ENCODE peak calls at places on chromosomes 5 and 9, in five cellular contexts. One of them, this sample, is unnamed.

GRCh38 chr5:71937906-71938698 is 169.2 kb upstream of the MAP1B start:
- DNase-seq in SK-N-SH: no peak
- DNase-seq in K562: no peak
- DNase-seq in GM12878: no peak
- DNase-seq in GM12891: no peak
- DNase-seq in this sample: no peak

GRCh38 chr9:89817186-89817960 is 212.6 kb downstream of the GADD45G start:
- DNase-seq in K562: no peak
- DNase-seq in SK-N-SH: no peak
- DNase-seq in GM12891: no peak
- DNase-seq in GM12878: no peak
- DNase-seq in this sample: no peak

GRCh38 chr9:91546574-91546973 is 122.9 kb upstream of the NFIL3 start:
- DNase-seq in GM12878: no peak
- DNase-seq in K562: no peak
- DNase-seq in SK-N-SH: no peak
- DNase-seq in GM12891: no peak
- DNase-seq in this sample: no peak

GRCh38 chr9:715743-716400 is 125.6 kb upstream of the DMRT1 start:
- DNase-seq in SK-N-SH: no peak
- DNase-seq in K562: no peak
- DNase-seq in GM12891: no peak
- DNase-seq in GM12878: no peak
- DNase-seq in this sample: no peak

GRCh38 chr9:77764894-77765780 is 117.0 kb upstream of the GNA14 start:
- DNase-seq in K562: no peak
- DNase-seq in GM12891: no peak
- DNase-seq in SK-N-SH: peak
- DNase-seq in GM12878: no peak
- DNase-seq in this sample: no peak

GRCh38 chr5:5273398-5273797 is 133.3 kb downstream of the ADAMTS16 start:
- DNase-seq in GM12878: no peak
- DNase-seq in SK-N-SH: no peak
- DNase-seq in GM12891: no peak
- DNase-seq in K562: no peak
- DNase-seq in this sample: no peak

GRCh38 chr5:57032151-57032551 is 80.2 kb upstream of the MIER3 start:
- DNase-seq in K562: no peak
- DNase-seq in GM12878: no peak
- DNase-seq in SK-N-SH: no peak
- DNase-seq in GM12891: no peak
- DNase-seq in this sample: no peak

GRCh38 chr5:142255831-142256230 is 69.0 kb downstream of the SPRY4 start:
- DNase-seq in K562: no peak
- DNase-seq in GM12891: no peak
- DNase-seq in SK-N-SH: no peak
- DNase-seq in GM12878: no peak
- DNase-seq in this sample: no peak

GRCh38 chr5:169607882-169608281 is 24.3 kb downstream of the SPDL1 start:
- DNase-seq in GM12878: no peak
- DNase-seq in K562: no peak
- DNase-seq in GM12891: no peak
- DNase-seq in SK-N-SH: no peak
- DNase-seq in this sample: no peak

GRCh38 chr5:169777112-169777511 is 140.0 kb downstream of the DOCK2 start:
- DNase-seq in GM12878: no peak
- DNase-seq in K562: no peak
- DNase-seq in GM12891: no peak
- DNase-seq in SK-N-SH: no peak
- DNase-seq in this sample: no peak

GRCh38 chr9:133269537-133270357 is 5.3 kb downstream of the ABO start:
- DNase-seq in GM12891: no peak
- DNase-seq in GM12878: no peak
- DNase-seq in K562: no peak
- DNase-seq in SK-N-SH: no peak
- DNase-seq in this sample: no peak

GRCh38 chr9:130670644-130671043 is 6.2 kb downstream of the PRDM12 start:
- DNase-seq in GM12891: no peak
- DNase-seq in GM12878: no peak
- DNase-seq in SK-N-SH: no peak
- DNase-seq in K562: no peak
- DNase-seq in this sample: no peak

GRCh38 chr9:77806697-77807096 is 158.6 kb upstream of the GNA14 start:
- DNase-seq in SK-N-SH: no peak
- DNase-seq in GM12878: no peak
- DNase-seq in GM12891: no peak
- DNase-seq in K562: no peak
- DNase-seq in this sample: no peak

GRCh38 chr5:151171521-151171920 is 13.9 kb upstream of the ANXA6 start:
- DNase-seq in GM12891: no peak
- DNase-seq in GM12878: no peak
- DNase-seq in K562: no peak
- DNase-seq in SK-N-SH: no peak
- DNase-seq in this sample: no peak

GRCh38 chr9:98191210-98191609 is 1.2 kb downstream of the CORO2A start:
- DNase-seq in SK-N-SH: no peak
- DNase-seq in K562: no peak
- DNase-seq in GM12891: no peak
- DNase-seq in GM12878: no peak
- DNase-seq in this sample: no peak

GRCh38 chr5:58507715-58508114 is 16.5 kb downstream of the GAPT start:
- DNase-seq in GM12891: no peak
- DNase-seq in GM12878: no peak
- DNase-seq in K562: no peak
- DNase-seq in SK-N-SH: no peak
- DNase-seq in this sample: no peak

GRCh38 chr9:18672706-18673105 is 198.8 kb downstream of the ADAMTSL1 start:
- DNase-seq in SK-N-SH: no peak
- DNase-seq in K562: no peak
- DNase-seq in GM12891: no peak
- DNase-seq in GM12878: no peak
- DNase-seq in this sample: no peak

GRCh38 chr9:74773886-74774479 is 113.7 kb downstream of the TRPM6 start:
- DNase-seq in K562: peak
- DNase-seq in GM12891: no peak
- DNase-seq in SK-N-SH: peak
- DNase-seq in GM12878: peak
- DNase-seq in this sample: peak

GRCh38 chr9:101737705-101738565 is 512 bp downstream of the GRIN3A start:
- DNase-seq in GM12891: no peak
- DNase-seq in SK-N-SH: peak
- DNase-seq in K562: no peak
- DNase-seq in GM12878: no peak
- DNase-seq in this sample: no peak

GRCh38 chr9:101027733-101028345 is 688 bp upstream of the PLPPR1 start:
- DNase-seq in GM12878: no peak
- DNase-seq in SK-N-SH: no peak
- DNase-seq in K562: no peak
- DNase-seq in GM12891: no peak
- DNase-seq in this sample: no peak

DNA sequence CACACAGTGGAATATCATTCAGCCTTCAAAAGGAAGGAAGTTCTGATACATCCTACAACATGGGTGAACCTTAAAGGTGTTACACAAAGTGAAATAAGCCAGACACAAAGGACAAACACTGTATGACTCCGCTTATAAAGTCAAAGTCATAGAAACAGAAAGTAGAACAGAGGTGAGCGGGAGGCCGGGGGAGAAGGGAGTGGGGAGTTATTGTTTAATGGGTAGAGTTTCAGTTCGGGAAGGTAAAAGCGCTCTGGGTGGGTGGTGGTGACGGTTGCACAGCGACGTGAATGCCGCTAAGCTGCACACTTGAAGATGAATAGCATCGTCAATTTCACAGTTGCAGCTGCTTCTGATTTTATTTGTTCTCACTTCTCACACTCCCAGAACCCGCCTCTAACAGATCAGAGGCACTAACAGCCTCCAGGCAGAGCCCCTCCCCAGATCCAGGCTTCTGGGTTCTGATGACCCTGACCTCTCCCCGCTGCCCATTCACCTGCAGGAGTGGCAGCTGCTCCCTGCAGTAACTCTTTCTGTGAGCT is 34.1 kb downstream of the BNIP1 start:
- DNase-seq in GM12878: no peak
- DNase-seq in K562: no peak
- DNase-seq in GM12891: no peak
- DNase-seq in SK-N-SH: no peak
- DNase-seq in this sample: no peak
- TF ChIP-seq TAF1 in GM12878: no peak
- TF ChIP-seq TAF1 in K562: no peak
- TF ChIP-seq TAF1 in GM12891: no peak
- TF ChIP-seq TAF1 in SK-N-SH: no peak
- TF ChIP-seq TAF1 in this sample: no peak

GRCh38 chr5:39547548-39548154 is 122.9 kb upstream of the DAB2 start:
- DNase-seq in GM12891: no peak
- DNase-seq in K562: peak
- DNase-seq in SK-N-SH: peak
- DNase-seq in GM12878: no peak
- DNase-seq in this sample: no peak
- TF ChIP-seq TAF1 in GM12891: no peak
- TF ChIP-seq TAF1 in K562: no peak
- TF ChIP-seq TAF1 in SK-N-SH: no peak
- TF ChIP-seq TAF1 in GM12878: no peak
- TF ChIP-seq TAF1 in this sample: no peak

GRCh38 chr5:160030631-160031377 is 21.9 kb downstream of the TTC1 start:
- DNase-seq in SK-N-SH: peak
- DNase-seq in GM12878: no peak
- DNase-seq in GM12891: no peak
- DNase-seq in K562: no peak
- DNase-seq in this sample: no peak

GRCh38 chr5:160033546-160034252 is 24.8 kb downstream of the TTC1 start:
- DNase-seq in GM12878: no peak
- DNase-seq in SK-N-SH: no peak
- DNase-seq in GM12891: no peak
- DNase-seq in K562: no peak
- DNase-seq in this sample: no peak

GRCh38 chr5:160029004-160029403 is 20.1 kb downstream of the TTC1 start:
- DNase-seq in K562: no peak
- DNase-seq in SK-N-SH: no peak
- DNase-seq in GM12891: no peak
- DNase-seq in GM12878: no peak
- DNase-seq in this sample: no peak

GRCh38 chr5:160023883-160024635 is 15.1 kb downstream of the TTC1 start:
- DNase-seq in GM12891: no peak
- DNase-seq in K562: no peak
- DNase-seq in SK-N-SH: no peak
- DNase-seq in GM12878: no peak
- DNase-seq in this sample: no peak

DNA sequence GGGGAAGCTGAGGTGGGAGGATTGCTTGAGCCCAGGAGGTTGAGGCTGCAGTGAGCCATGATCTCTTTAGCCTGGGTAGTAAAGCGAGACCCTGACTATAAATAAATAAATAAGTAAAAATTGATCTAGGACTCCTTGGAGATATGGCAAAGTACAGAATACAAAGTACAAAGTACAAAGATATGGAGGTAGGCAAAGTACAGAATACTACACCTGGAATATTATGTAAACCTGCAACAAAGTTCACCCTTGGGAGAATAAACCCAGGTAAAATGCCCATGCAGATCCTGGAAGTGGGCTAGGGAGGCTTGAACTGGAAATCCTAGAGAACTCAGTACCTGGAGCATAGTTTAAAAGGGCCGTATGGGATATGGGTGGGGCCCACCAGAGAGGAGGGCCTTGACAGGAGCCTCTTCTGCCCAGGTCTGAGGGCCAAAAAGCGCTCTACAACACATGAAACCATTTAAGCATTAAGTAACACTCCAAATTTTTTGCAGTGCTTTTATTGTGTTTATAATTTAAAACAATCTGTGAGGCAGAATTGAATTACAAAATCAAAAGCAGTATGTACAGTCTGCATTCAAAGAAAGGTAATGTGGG is 20.7 kb downstream of the TTC1 start:
- DNase-seq in GM12878: no peak
- DNase-seq in K562: no peak
- DNase-seq in GM12891: no peak
- DNase-seq in SK-N-SH: no peak
- DNase-seq in this sample: no peak
- TF ChIP-seq TAF1 in GM12878: no peak
- TF ChIP-seq TAF1 in K562: no peak
- TF ChIP-seq TAF1 in GM12891: no peak
- TF ChIP-seq TAF1 in SK-N-SH: no peak
- TF ChIP-seq TAF1 in this sample: no peak

GRCh38 chr5:132087176-132087575 is 13.6 kb downstream of the CSF2 start:
- DNase-seq in K562: no peak
- DNase-seq in GM12891: no peak
- DNase-seq in SK-N-SH: no peak
- DNase-seq in GM12878: no peak
- DNase-seq in this sample: no peak
- TF ChIP-seq TAF1 in K562: no peak
- TF ChIP-seq TAF1 in GM12891: no peak
- TF ChIP-seq TAF1 in SK-N-SH: no peak
- TF ChIP-seq TAF1 in GM12878: no peak
- TF ChIP-seq TAF1 in this sample: no peak

GRCh38 chr5:102670224-102670836 is 84.8 kb upstream of the PAM start:
- DNase-seq in K562: peak
- DNase-seq in SK-N-SH: peak
- DNase-seq in GM12891: peak
- DNase-seq in GM12878: no peak
- DNase-seq in this sample: no peak

GRCh38 chr5:102663771-102664530 is 91.2 kb upstream of the PAM start:
- DNase-seq in GM12878: no peak
- DNase-seq in GM12891: no peak
- DNase-seq in K562: no peak
- DNase-seq in SK-N-SH: no peak
- DNase-seq in this sample: no peak

GRCh38 chr5:102668220-102668930 is 86.7 kb upstream of the PAM start:
- DNase-seq in GM12878: no peak
- DNase-seq in GM12891: no peak
- DNase-seq in K562: no peak
- DNase-seq in SK-N-SH: no peak
- DNase-seq in this sample: no peak

GRCh38 chr5:102664946-102665345 is 90.2 kb upstream of the PAM start:
- DNase-seq in K562: no peak
- DNase-seq in GM12891: no peak
- DNase-seq in GM12878: no peak
- DNase-seq in SK-N-SH: no peak
- DNase-seq in this sample: no peak

DNA sequence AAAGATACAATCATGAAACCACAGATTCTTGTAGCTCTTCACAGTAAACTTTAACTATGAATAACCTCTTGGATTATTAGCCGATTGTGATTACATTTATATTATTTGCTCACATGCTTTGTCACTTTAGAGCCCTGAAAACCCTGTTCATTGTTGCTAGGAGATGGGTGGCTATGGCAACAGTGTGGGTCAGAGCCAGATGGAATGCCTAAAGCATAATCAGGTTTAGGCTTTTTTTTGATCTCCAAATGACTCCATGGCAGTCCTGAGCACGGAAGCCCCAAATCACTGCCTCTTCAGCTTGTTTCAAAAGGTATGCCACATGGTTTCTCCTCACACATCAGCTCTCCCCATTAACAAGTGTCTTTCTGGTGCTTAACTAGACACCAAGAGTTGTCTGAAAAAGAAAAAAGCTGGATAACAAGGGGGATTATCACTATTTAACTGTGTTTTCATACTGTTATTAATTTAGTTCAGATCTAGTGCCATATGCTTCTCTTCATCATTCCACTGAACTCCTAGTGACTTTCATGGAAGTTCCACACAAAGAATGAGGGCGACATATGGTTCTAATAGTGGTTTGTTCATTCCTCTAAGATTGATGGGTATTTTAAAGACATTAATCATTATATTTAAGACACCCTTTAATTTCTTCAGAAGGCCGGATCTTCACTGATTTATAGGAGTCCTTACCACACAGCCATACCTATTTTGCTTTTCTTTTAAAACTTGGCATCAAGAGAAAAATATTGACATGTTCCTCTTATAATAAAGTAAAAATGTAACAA is 88.7 kb upstream of the PAM start:
- DNase-seq in K562: no peak
- DNase-seq in SK-N-SH: peak
- DNase-seq in GM12878: no peak
- DNase-seq in GM12891: no peak
- DNase-seq in this sample: no peak
- TF ChIP-seq TAF1 in K562: no peak
- TF ChIP-seq TAF1 in SK-N-SH: no peak
- TF ChIP-seq TAF1 in GM12878: no peak
- TF ChIP-seq TAF1 in GM12891: no peak
- TF ChIP-seq TAF1 in this sample: no peak

This sample was measured in GM12892.